ENCODE peak calls at places on chromosomes 11 and 22, in ten cellular contexts. M, T, A, X, K, J, F, O, L and C are unnamed samples.

GRCh38 chr11:20364412-20364792 is 888 bp downstream of the HTATIP2 start:
- DNase-seq in T (no peak), X (no peak), O (no peak), F (peak; percentile 27), M (no peak), A (no peak), J (no peak), K (no peak), L (no peak), C (no peak)

GRCh38 chr11:85423331-85423730 is 203.8 kb downstream of the DLG2 start:
- DNase-seq in A (no peak), F (no peak), M (no peak), J (no peak), T (no peak), O (no peak), X (no peak), K (no peak), L (no peak), C (no peak)

GRCh38 chr11:91459840-91460239 is 764.8 kb upstream of the FAT3 start:
- DNase-seq in L (no peak), A (no peak), T (no peak), O (no peak), X (no peak), J (no peak), K (no peak), M (no peak), F (no peak), C (no peak)

GRCh38 chr11:44601471-44602370 is 36.3 kb downstream of the CD82 start:
- DNase-seq in M (no peak), F (peak; percentile 40), L (no peak), T (no peak), K (no peak), J (no peak), O (no peak), A (no peak), X (no peak), C (no peak)

GRCh38 chr11:16924826-16925494 is 89.3 kb downstream of the PLEKHA7 start:
- DNase-seq in L (peak; percentile 50), F (peak; percentile 86), X (no peak), T (peak; percentile 64), J (no peak), A (peak; percentile 62), O (peak; percentile 22), K (peak; percentile 11), M (peak; percentile 74), C (peak; percentile 48)

GRCh38 chr22:34645375-34645774 is 420.6 kb upstream of the ISX start:
- DNase-seq in O (no peak), A (no peak), K (peak; percentile 2), L (peak; percentile 12), T (no peak), X (no peak), M (no peak), J (no peak), F (no peak), C (no peak)

GRCh38 chr11:112885744-112886706 is 75.2 kb upstream of the NCAM1 start:
- DNase-seq in K (no peak), X (no peak), M (no peak), L (peak; percentile 36), J (no peak), F (no peak), A (no peak), T (no peak), O (no peak), C (no peak)

GRCh38 chr11:11265994-11266606 is 87.0 kb downstream of the CSNK2A3 start:
- DNase-seq in K (peak; percentile 51), J (no peak), T (peak; percentile 37), X (no peak), L (peak; percentile 67), F (peak; percentile 30), O (no peak), M (no peak), A (no peak), C (no peak)

GRCh38 chr11:126034026-126034822 is 28.4 kb downstream of the CDON start:
- DNase-seq in M (no peak), K (peak; percentile 6), A (no peak), X (no peak), T (no peak), L (peak; percentile 22), J (no peak), O (no peak), F (no peak), C (no peak)

GRCh38 chr11:126034880-126035279 is 27.8 kb downstream of the CDON start:
- DNase-seq in M (no peak), L (no peak), O (no peak), X (no peak), T (no peak), K (no peak), A (no peak), J (no peak), F (no peak), C (no peak)

GRCh38 chr11:126039485-126040271 is 23.0 kb downstream of the CDON start:
- DNase-seq in J (no peak), K (no peak), A (no peak), X (no peak), T (no peak), M (no peak), L (no peak), F (no peak), O (no peak), C (no peak)

GRCh38 chr11:126032374-126032773 is 30.3 kb downstream of the CDON start:
- DNase-seq in X (no peak), L (no peak), A (no peak), K (no peak), O (no peak), T (no peak), M (no peak), F (no peak), J (no peak), C (no peak)

DNA sequence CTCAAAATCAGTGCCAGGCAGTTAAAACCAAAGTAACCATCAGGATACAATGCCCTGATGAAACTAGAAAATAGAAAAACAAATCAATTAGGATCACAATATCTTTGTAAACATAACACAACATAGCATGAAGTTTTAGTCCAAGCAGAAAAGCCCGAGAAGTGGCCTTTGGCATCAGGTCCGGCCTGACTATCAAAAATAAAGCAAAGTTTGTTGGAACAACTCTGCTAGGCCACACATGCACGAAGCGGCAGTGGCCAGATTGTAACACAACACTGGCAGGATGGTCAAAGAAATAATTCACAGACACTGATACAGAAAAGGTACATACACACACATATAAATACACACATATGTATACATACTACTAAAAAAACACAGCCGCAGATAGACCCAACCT is 26.9 kb downstream of the CDON start:
- DNase-seq in X (no peak), A (no peak), O (no peak), J (no peak), F (no peak), K (no peak), M (no peak), L (no peak), T (no peak), C (no peak)
- TF ChIP-seq CTCF in X (no peak), A (no peak), O (no peak), J (no peak), F (no peak), K (no peak), M (no peak), L (no peak), T (no peak), C (no peak)

GRCh38 chr11:2466069-2466801 is 21.4 kb downstream of the KCNQ1 start:
- DNase-seq in X (no peak), F (no peak), M (no peak), L (no peak), A (no peak), K (no peak), T (no peak), J (no peak), O (no peak), C (no peak)

GRCh38 chr11:2468363-2469240 is 23.8 kb downstream of the KCNQ1 start:
- DNase-seq in A (no peak), K (no peak), L (no peak), F (no peak), X (no peak), M (peak; percentile 46), O (no peak), T (no peak), J (no peak), C (no peak)

GRCh38 chr11:2466869-2467694 is 22.3 kb downstream of the KCNQ1 start:
- DNase-seq in J (no peak), K (no peak), M (peak; percentile 59), X (no peak), L (no peak), A (no peak), F (no peak), O (no peak), T (no peak), C (no peak)

GRCh38 chr11:2465201-2466068 is 20.6 kb downstream of the KCNQ1 start:
- DNase-seq in F (no peak), X (no peak), T (no peak), L (no peak), K (no peak), J (no peak), O (no peak), A (no peak), M (peak; percentile 58), C (no peak)

DNA sequence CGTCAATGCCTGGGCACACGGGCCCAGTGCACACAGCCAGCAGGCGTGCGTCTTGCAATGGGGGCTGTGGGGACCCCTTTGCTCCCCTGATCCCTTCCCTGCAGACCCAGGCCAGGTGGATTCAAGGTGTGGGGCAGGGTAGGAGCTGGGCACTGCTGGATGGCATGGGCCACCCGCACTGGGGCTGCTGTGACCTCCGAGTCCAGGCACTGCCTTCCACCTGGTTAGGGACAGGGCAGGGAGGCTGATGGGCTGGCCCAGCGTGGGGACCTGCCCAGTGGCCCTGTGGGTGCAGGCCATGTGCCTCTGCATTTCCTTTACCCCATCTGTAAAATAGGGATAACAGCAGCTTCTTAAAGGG is 22.9 kb downstream of the KCNQ1 start:
- DNase-seq in K (no peak), L (no peak), F (no peak), M (no peak), T (no peak), A (no peak), X (no peak), O (no peak), J (no peak), C (no peak)
- TF ChIP-seq CTCF in K (no peak), L (no peak), F (no peak), M (no peak), T (no peak), A (no peak), X (no peak), O (no peak), J (no peak), C (no peak)

GRCh38 chr11:125627236-125627910 is 2.4 kb downstream of the CHEK1 start:
- DNase-seq in F (no peak), X (no peak), A (no peak), O (no peak), J (no peak), K (no peak), T (peak; percentile 3), M (no peak), L (no peak), C (no peak)

GRCh38 chr11:125625594-125626380 is 824 bp downstream of the CHEK1 start:
- DNase-seq in O (peak; percentile 85), K (peak; percentile 93), T (peak; percentile 96), L (peak; percentile 90), M (peak; percentile 92), X (peak; percentile 59), J (peak; percentile 32), F (peak; percentile 88), A (peak; percentile 89), C (peak; percentile 71)

GRCh38 chr11:125625225-125625593 is 246 bp downstream of the CHEK1 start:
- DNase-seq in X (no peak), F (no peak), J (peak; percentile 11), L (no peak), O (no peak), K (no peak), M (no peak), A (no peak), T (no peak), C (no peak)

GRCh38 chr11:125624756-125625213 is at the start of gene CHEK1:
- DNase-seq in F (no peak), M (no peak), X (no peak), A (no peak), J (no peak), L (no peak), T (no peak), O (no peak), K (no peak), C (no peak)

DNA sequence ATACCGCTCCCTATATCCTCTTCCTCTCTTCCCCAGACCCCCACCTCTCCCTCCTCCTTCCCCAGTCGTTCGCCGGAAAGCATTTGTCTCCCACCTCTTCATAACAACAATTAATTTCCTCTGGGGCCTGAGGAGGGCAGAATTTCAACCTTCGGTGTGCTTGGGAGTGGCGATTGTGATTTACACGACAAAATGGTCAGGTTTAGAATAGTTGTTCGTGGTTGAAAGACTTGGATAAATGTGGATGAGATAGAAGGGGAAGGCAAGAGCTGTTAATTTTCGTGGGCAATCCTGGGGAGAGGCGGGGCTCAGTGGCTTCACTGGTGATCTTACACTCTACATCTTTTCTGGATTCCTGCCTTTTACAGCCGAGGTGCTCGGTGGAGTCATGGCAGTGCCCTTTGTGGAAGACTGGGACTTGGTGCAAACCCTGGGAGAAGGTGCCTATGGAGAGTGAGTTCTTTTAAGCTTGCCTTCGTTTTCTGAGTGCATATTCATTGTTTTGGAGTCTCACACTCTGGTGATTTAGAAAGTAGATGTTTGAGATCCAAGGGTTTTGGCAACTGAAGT is 1.5 kb downstream of the CHEK1 start:
- DNase-seq in K (no peak), T (no peak), M (no peak), L (no peak), A (no peak), F (no peak), O (no peak), X (no peak), J (no peak), C (peak; percentile 46)
- TF ChIP-seq CTCF in K (peak; percentile 40), T (peak; percentile 33), M (no peak), L (no peak), A (no peak), F (peak; percentile 57), O (no peak), X (peak; percentile 35), J (peak; percentile 47), C (peak; percentile 51)

GRCh38 chr11:131908316-131908715 is 537.9 kb downstream of the NTM start:
- DNase-seq in A (no peak), K (no peak), T (no peak), X (no peak), J (no peak), L (no peak), F (no peak), M (no peak), O (no peak), C (no peak)

GRCh38 chr11:131907371-131907770 is 537.0 kb downstream of the NTM start:
- DNase-seq in M (no peak), K (no peak), L (no peak), T (no peak), X (no peak), F (no peak), A (no peak), O (no peak), J (no peak), C (no peak)

GRCh38 chr11:131910491-131911387 is 540.3 kb downstream of the NTM start:
- DNase-seq in A (no peak), L (peak; percentile 69), J (no peak), F (no peak), M (no peak), O (no peak), K (peak; percentile 33), T (peak; percentile 76), X (no peak), C (no peak)

GRCh38 chr11:131912127-131912526 is 541.7 kb downstream of the NTM start:
- DNase-seq in M (no peak), O (no peak), L (no peak), T (peak; percentile 25), K (no peak), X (no peak), A (no peak), J (no peak), F (no peak), C (no peak)

GRCh38 chr11:131909426-131910200 is 539.2 kb downstream of the NTM start:
- DNase-seq in K (no peak), X (no peak), J (no peak), L (no peak), T (peak; percentile 25), O (no peak), M (no peak), F (no peak), A (no peak), C (no peak)
- TF ChIP-seq CTCF in K (no peak), X (no peak), J (peak; percentile 6), L (no peak), T (no peak), O (no peak), M (no peak), F (no peak), A (no peak), C (no peak)